ENCODE peak calls at places on chromosome 16, in six cellular contexts. X, E, G, S, B and T are unnamed samples.

GRCh38 chr16:9755076-9755475 is 427.2 kb downstream of the GRIN2A start:
- DNase-seq in G (no peak), B (peak), X (no peak), S (no peak), E (no peak), T (no peak)

GRCh38 chr16:17334096-17334495 is 136.7 kb downstream of the XYLT1 start:
- DNase-seq in B (no peak), G (peak), X (no peak), S (no peak), E (no peak), T (no peak)

GRCh38 chr16:71339481-71340171 is 18.9 kb upstream of the CALB2 start:
- DNase-seq in S (no peak), B (peak), E (no peak), X (no peak), G (no peak), T (no peak)

GRCh38 chr16:23754594-23755483 is at the start of gene CHP2:
- DNase-seq in B (no peak), S (no peak), G (no peak), E (peak), X (no peak), T (no peak)

GRCh38 chr16:8712589-8713361 is 38.4 kb downstream of the ABAT start:
- DNase-seq in E (peak), S (peak), B (no peak), X (no peak), G (no peak), T (no peak)

GRCh38 chr16:65154321-65154720 is 32.5 kb upstream of the CDH11 start:
- DNase-seq in X (peak), S (peak), E (peak), G (no peak), B (no peak), T (peak)

GRCh38 chr16:29816694-29817441 is 916 bp downstream of the PAGR1 start:
- DNase-seq in G (peak), B (peak), E (peak), X (no peak), S (no peak), T (peak)

GRCh38 chr16:62363451-62363850 is 327.2 kb upstream of the CDH8 start:
- DNase-seq in S (no peak), X (peak), G (no peak), B (no peak), E (peak), T (peak)

GRCh38 chr16:58732545-58733247 is 1.4 kb downstream of the GOT2 start:
- DNase-seq in E (no peak), X (no peak), B (no peak), S (no peak), G (peak), T (peak)

GRCh38 chr16:58037365-58038057 is 12.0 kb downstream of the MMP15 start:
- DNase-seq in B (no peak), X (no peak), S (no peak), G (no peak), E (no peak), T (no peak)

GRCh38 chr16:918068-918467 is 52.7 kb downstream of the LMF1 start:
- DNase-seq in E (no peak), G (peak), B (peak), S (no peak), X (no peak), T (no peak)

GRCh38 chr16:473046-474043 is 47.9 kb downstream of the RAB11FIP3 start:
- DNase-seq in S (no peak), B (no peak), E (no peak), X (no peak), G (peak), T (no peak)

GRCh38 chr16:15879255-15879804 is 9.1 kb downstream of the CEP20 start:
- DNase-seq in S (no peak), B (no peak), E (no peak), X (no peak), G (peak), T (peak)

GRCh38 chr16:88315543-88316105 is 67.1 kb upstream of the ZNF469 start:
- DNase-seq in E (no peak), B (no peak), S (no peak), X (no peak), G (peak), T (peak)

GRCh38 chr16:89473791-89474414 is 16.5 kb downstream of the ANKRD11 start:
- DNase-seq in S (no peak), X (no peak), E (no peak), B (peak), G (peak), T (peak)

GRCh38 chr16:65099607-65100006 is 22.3 kb downstream of the CDH11 start:
- DNase-seq in G (no peak), S (no peak), B (no peak), X (no peak), E (no peak), T (no peak)

DNA sequence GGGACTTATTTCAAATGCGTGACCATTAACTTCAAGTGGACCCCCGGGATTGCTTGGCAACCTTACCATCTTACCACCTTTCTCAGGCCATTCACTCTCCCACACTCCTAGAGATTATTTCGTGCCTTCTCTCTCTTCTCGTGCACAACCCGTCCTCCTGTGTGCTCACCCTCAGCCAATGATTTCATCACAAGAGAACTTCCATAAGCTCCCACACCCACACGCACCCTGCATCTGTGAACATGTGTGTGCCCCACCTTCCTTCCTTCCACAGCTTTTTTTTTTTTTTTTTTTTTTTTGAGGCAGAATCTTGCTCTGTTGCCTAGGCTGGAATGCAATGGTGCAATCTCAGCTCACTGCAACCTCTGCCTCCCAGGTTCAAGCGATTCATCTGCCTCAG is 27.4 kb upstream of the CDH3 start:
- DNase-seq in E (no peak), B (no peak), S (no peak), G (no peak), X (no peak), T (no peak)
- H4K91ac ChIP-seq in E (no peak), B (no peak), S (no peak), G (no peak), X (no peak), T (no peak)

GRCh38 chr16:27258241-27258734 is 10.3 kb downstream of the NSMCE1 start:
- DNase-seq in G (peak), B (peak), E (no peak), X (no peak), S (no peak), T (peak)
- H2BK120ac ChIP-seq in G (peak), B (no peak), E (no peak), X (no peak), S (no peak), T (no peak)

GRCh38 chr16:49469323-49469670 is 95.7 kb downstream of the C16orf78 start:
- DNase-seq in B (no peak), G (no peak), E (no peak), S (no peak), X (no peak), T (no peak)

GRCh38 chr16:49470550-49470949 is 96.9 kb downstream of the C16orf78 start:
- DNase-seq in E (peak), S (no peak), G (no peak), B (no peak), X (no peak), T (no peak)

GRCh38 chr16:49469930-49470451 is 96.4 kb downstream of the C16orf78 start:
- DNase-seq in X (no peak), G (no peak), E (peak), S (no peak), B (no peak), T (no peak)

GRCh38 chr16:49467540-49468372 is 94.2 kb downstream of the C16orf78 start:
- DNase-seq in E (peak), G (no peak), B (no peak), S (no peak), X (no peak), T (no peak)

DNA sequence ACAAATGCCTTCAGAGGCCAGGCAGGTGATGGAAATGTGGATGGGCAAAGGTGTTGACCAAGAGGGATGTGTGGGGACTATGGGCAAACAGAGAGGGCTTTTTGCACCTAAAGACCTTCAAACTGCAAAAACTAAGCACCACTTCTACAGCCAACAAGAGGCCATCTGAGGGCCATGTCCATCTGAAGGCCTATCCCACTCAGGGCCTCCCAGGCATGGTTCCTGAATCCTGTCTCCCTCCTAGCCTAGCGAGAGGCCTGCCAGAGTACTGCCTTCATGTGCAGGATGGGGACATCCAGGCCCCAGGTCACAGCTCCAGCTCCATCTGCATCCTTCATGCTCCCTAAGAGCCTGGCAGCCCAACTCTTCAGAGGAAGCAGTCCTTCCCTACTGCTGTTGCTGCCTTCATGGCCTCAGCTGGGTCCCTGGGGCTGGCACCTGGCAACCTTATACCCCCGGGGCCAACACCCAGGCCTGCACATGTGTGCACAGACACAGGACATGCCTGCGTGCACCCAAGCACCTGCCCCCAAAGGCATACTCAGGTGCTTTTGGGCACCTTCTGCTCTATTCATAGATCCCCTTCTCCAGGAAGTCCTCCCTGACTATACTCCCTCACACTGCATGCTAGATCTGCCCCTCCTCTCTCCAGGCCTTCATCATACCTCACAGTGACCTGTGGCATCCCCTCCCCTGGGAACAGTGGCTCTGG is 95.2 kb downstream of the C16orf78 start:
- DNase-seq in X (no peak), S (no peak), G (no peak), E (peak), B (no peak), T (no peak)
- H4K91ac ChIP-seq in X (no peak), S (no peak), G (no peak), E (no peak), B (no peak), T (no peak)

DNA sequence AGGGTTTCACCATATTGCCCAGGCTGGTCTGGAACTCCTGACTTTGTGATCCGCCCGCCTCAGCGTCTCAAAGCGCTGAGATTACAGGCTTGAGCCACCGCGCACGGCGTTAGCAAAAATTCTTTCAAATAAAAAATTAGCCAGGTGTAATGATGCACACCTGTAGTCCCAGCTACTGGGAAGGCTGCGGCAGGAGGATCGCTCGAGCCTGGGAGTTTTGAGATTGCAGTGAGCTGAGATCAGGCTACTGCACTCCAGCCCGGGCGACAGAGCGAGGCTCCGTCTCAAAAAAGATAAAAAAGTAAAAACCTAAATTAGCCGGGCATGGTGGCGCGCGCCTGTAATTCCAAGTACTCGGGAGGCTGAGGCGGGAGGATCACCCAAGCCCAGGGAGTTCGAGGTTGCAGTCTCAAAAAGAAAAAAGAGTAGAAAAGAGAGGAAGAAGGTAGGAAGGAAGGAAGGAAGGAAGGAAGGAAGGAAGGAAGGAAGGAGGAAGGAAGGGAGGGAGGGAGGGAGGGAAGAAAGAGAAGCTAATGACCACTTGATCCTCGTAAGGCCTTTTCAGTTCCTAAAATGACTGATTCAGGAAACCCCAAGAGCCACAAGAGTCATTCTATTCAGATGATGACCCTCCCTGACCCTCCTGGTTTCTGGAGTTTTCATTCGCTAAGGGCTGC is 59.2 kb downstream of the SRL start:
- DNase-seq in G (no peak), S (no peak), X (no peak), B (peak), E (no peak), T (no peak)
- H2BK120ac ChIP-seq in G (peak), S (no peak), X (no peak), B (no peak), E (peak), T (no peak)

DNA sequence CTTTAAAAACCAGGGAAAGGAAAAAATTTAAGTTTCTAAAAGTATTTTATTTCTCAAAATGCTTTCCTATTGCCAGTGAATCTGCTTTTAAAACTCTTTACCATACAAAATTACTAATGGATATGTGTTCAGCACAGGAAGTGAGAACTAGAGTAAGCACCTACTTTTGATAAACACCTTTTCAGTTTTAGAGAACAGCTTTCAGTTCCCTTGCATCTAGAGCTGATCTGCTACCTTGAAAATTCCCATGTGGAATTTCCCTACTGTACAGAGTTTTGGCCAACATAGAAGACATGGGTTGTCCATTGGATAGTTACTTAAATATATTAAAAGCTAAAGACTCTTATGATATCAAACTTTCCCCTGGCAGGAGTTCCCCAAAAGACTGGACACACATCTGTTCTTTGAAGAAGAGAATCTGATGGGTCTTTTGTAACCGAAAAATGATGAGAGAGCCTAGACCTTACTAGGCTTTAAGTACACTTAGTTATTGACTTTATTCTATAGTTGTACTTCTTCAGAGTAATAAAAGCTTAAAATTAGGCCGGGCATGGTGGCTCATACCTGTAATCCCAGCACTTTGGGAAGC is 112.1 kb upstream of the CNTNAP4 start:
- DNase-seq in B (no peak), E (no peak), X (no peak), S (no peak), G (no peak), T (no peak)
- H4K91ac ChIP-seq in B (no peak), E (no peak), X (no peak), S (no peak), G (no peak), T (no peak)

GRCh38 chr16:11138769-11139623 is 117.0 kb downstream of the SOCS1 start:
- DNase-seq in B (peak), G (peak), S (no peak), X (no peak), E (peak), T (peak)
- H2BK120ac ChIP-seq in B (no peak), G (peak), S (no peak), X (no peak), E (no peak), T (no peak)

GRCh38 chr16:14606102-14606501 is 24.0 kb downstream of the PARN start:
- DNase-seq in X (no peak), E (no peak), G (no peak), S (no peak), B (no peak), T (no peak)
- H4K91ac ChIP-seq in X (no peak), E (no peak), G (no peak), S (no peak), B (no peak), T (no peak)

GRCh38 chr16:19067349-19068236 is at the start of gene COQ7:
- DNase-seq in G (peak), E (peak), S (peak), X (peak), B (peak), T (peak)
- H2BK120ac ChIP-seq in G (peak), E (peak), S (no peak), X (no peak), B (peak), T (peak)

GRCh38 chr16:51433597-51433996 is 282.5 kb upstream of the SALL1 start:
- DNase-seq in X (no peak), G (no peak), S (no peak), B (no peak), E (no peak), T (no peak)
- H4K91ac ChIP-seq in X (no peak), G (no peak), S (no peak), B (no peak), E (no peak), T (no peak)

GRCh38 chr16:51149251-51149661 is 1.8 kb downstream of the SALL1 start:
- DNase-seq in X (no peak), S (no peak), B (no peak), E (no peak), G (no peak), T (peak)
- H2BK120ac ChIP-seq in X (no peak), S (peak), B (no peak), E (no peak), G (peak), T (peak)